ENCODE peak calls at places on chromosomes 5 and 9, in four cellular contexts. K, B, L and Q are unnamed samples. For H3K9me1, the result is how much of the 10 kb centered on the place peaks cover.

GRCh38 chr9:109742759-109743388 is 37.1 kb upstream of the PALM2AKAP2 start:
- DNase-seq in L (no peak), K (no peak), B (no peak), Q (no peak)

GRCh38 chr5:14861123-14861757 is 10.3 kb downstream of the ANKH start:
- DNase-seq in B (no peak), K (no peak), L (no peak), Q (no peak)

GRCh38 chr5:129412731-129413130 is 47.4 kb upstream of the ADAMTS19 start:
- DNase-seq in L (no peak), B (no peak), K (no peak), Q (no peak)

GRCh38 chr9:120985759-120986353 is 59.3 kb upstream of the TRAF1 start:
- DNase-seq in L (peak), K (peak), B (peak), Q (no peak)

GRCh38 chr5:1005362-1005851 is 3.2 kb upstream of the NKD2 start:
- DNase-seq in B (no peak), K (no peak), L (no peak), Q (no peak)

GRCh38 chr5:59489551-59489950 is 404.0 kb downstream of the PDE4D start:
- DNase-seq in K (no peak), B (no peak), L (no peak), Q (no peak)

GRCh38 chr9:112751059-112751795 is 667 bp downstream of the SNX30 start:
- DNase-seq in B (peak), L (peak), K (peak), Q (no peak)

GRCh38 chr5:39432687-39433086 is 7.9 kb upstream of the DAB2 start:
- DNase-seq in K (no peak), B (peak), L (no peak), Q (no peak)

GRCh38 chr5:234450-234849 is 16.3 kb downstream of the SDHA start:
- DNase-seq in K (no peak), B (no peak), L (no peak), Q (no peak)

GRCh38 chr9:87812375-87813118 is 70.1 kb upstream of the SPATA31E1 start:
- DNase-seq in K (peak), L (peak), B (peak), Q (no peak)

GRCh38 chr5:80474929-80475328 is 13.0 kb upstream of the FAM151B start:
- DNase-seq in B (peak), L (no peak), K (no peak), Q (no peak)

GRCh38 chr9:76023715-76024195 is 133.3 kb downstream of the PCSK5 start:
- DNase-seq in L (no peak), K (no peak), B (no peak), Q (no peak)

GRCh38 chr5:31500256-31500655 is 31.6 kb downstream of the DROSHA start:
- DNase-seq in B (no peak), L (no peak), K (no peak), Q (no peak)

GRCh38 chr9:4137755-4138154 is 162.1 kb downstream of the GLIS3 start:
- DNase-seq in K (peak), B (peak), L (no peak), Q (peak)

GRCh38 chr5:134555889-134556311 is 30.4 kb downstream of the JADE2 start:
- DNase-seq in K (peak), L (no peak), B (peak), Q (no peak)

GRCh38 chr9:77926314-77926959 is 105.2 kb downstream of the GNAQ start:
- DNase-seq in K (peak), L (no peak), B (peak), Q (no peak)

GRCh38 chr5:23506329-23507236 is 826 bp upstream of the PRDM9 start:
- DNase-seq in B (no peak), K (no peak), L (peak), Q (no peak)

GRCh38 chr5:78295035-78295961 is 800 bp upstream of the AP3B1 start:
- DNase-seq in L (peak), B (no peak), K (no peak), Q (no peak)

GRCh38 chr9:135038331-135038730 is 49.1 kb upstream of the OLFM1 start:
- DNase-seq in K (no peak), B (no peak), L (no peak), Q (no peak)

GRCh38 chr5:126450388-126450787 is 27.2 kb downstream of the GRAMD2B start:
- DNase-seq in K (no peak), B (no peak), L (peak), Q (no peak)

GRCh38 chr5:42483472-42484154 is 60.4 kb downstream of the GHR start:
- DNase-seq in L (no peak), B (no peak), K (no peak), Q (no peak)

GRCh38 chr5:82594097-82594496 is 315.9 kb upstream of the RPS23 start:
- DNase-seq in L (no peak), K (no peak), B (peak), Q (no peak)

GRCh38 chr9:74125916-74126315 is 371.2 kb upstream of the RORB start:
- DNase-seq in L (no peak), K (no peak), B (no peak), Q (no peak)

GRCh38 chr9:130732793-130733221 is 39.2 kb downstream of the EXOSC2 start:
- DNase-seq in B (no peak), K (peak), L (peak), Q (no peak)

GRCh38 chr5:14852779-14853178 is 18.8 kb downstream of the ANKH start:
- DNase-seq in B (no peak), L (no peak), K (no peak), Q (no peak)

GRCh38 chr5:176590035-176590729 is 19.8 kb downstream of the GPRIN1 start:
- DNase-seq in B (no peak), L (no peak), K (no peak), Q (no peak)

GRCh38 chr9:121646992-121647391 is 4.4 kb upstream of the DAB2IP start:
- DNase-seq in K (no peak), L (peak), B (no peak), Q (no peak)

GRCh38 chr5:109852371-109853160 is 162.8 kb downstream of the MAN2A1 start:
- DNase-seq in B (peak), K (no peak), L (no peak), Q (no peak)

GRCh38 chr9:122923947-122924346 is 7.4 kb downstream of the ZBTB26 start:
- DNase-seq in B (no peak), K (peak), L (no peak), Q (no peak)

GRCh38 chr5:150624334-150625163 is 15.9 kb upstream of the SYNPO start:
- DNase-seq in B (no peak), K (no peak), L (peak), Q (no peak)

GRCh38 chr9:116269250-116269649 is 115.7 kb downstream of the PAPPA start:
- DNase-seq in K (peak), L (no peak), B (no peak), Q (peak)

GRCh38 chr5:35869705-35870277 is 13.1 kb downstream of the IL7R start:
- DNase-seq in B (no peak), K (no peak), L (no peak), Q (no peak)

GRCh38 chr9:134210511-134210907 is 46.1 kb upstream of the RNU6ATAC start:
- DNase-seq in B (no peak), L (no peak), K (no peak), Q (no peak)

GRCh38 chr9:134435527-134436355 is 109.5 kb downstream of the RXRA start:
- DNase-seq in L (no peak), K (no peak), B (no peak), Q (no peak)

GRCh38 chr5:137858223-137858916 is 9.3 kb upstream of the MYOT start:
- DNase-seq in K (no peak), B (peak), L (no peak), Q (no peak)

GRCh38 chr5:31664566-31664965 is 25.6 kb downstream of the PDZD2 start:
- DNase-seq in K (no peak), L (peak), B (peak), Q (no peak)

GRCh38 chr5:133106761-133107572 is 55.2 kb downstream of the HSPA4 start:
- DNase-seq in K (no peak), L (no peak), B (no peak), Q (no peak)

GRCh38 chr5:176880393-176881020 is 18.6 kb downstream of the HK3 start:
- DNase-seq in K (no peak), B (no peak), L (no peak), Q (no peak)

DNA sequence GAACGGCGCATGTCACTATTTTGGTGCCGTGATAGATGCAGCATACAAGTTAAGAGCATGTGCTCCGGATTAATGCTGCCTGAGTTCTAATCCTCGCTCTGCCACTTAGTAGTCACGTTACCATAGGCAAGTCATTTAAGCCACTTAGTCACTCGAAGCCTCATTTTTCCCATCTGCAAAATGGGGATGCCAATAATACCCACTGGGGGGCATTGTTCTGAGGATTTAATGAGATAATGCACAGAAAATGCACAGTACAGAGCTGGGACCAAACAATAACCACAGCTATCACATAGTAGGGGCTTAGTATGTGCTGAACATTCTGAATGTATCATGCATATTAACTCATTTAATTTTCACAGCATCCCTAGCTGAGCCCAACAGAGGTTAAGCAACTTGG is 9.1 kb downstream of the NIPAL4 start:
- DNase-seq in K (no peak), L (no peak), B (no peak), Q (no peak)
- H3K9me1 ChIP-seq in K (under half), L (under half), B (under half), Q (under half)

GRCh38 chr5:179344301-179345178 is 721 bp downstream of the ADAMTS2 start:
- DNase-seq in B (peak), L (no peak), K (no peak), Q (no peak)

GRCh38 chr5:179342577-179342976 is 2.7 kb downstream of the ADAMTS2 start:
- DNase-seq in B (peak), K (no peak), L (no peak), Q (no peak)

GRCh38 chr5:179343021-179343781 is 2.1 kb downstream of the ADAMTS2 start:
- DNase-seq in L (no peak), B (no peak), K (no peak), Q (no peak)

GRCh38 chr5:179345179-179345428 is 157 bp downstream of the ADAMTS2 start:
- DNase-seq in L (no peak), K (no peak), B (no peak), Q (no peak)

GRCh38 chr5:179343902-179344300 is 1.4 kb downstream of the ADAMTS2 start:
- DNase-seq in B (peak), K (no peak), L (no peak), Q (no peak)
- H3K9ac ChIP-seq in B (peak), K (no peak), L (no peak), Q (no peak)

GRCh38 chr5:73233053-73233460 is 60.1 kb downstream of the TMEM174 start:
- DNase-seq in B (no peak), K (no peak), L (no peak), Q (no peak)
- H3K4me2 ChIP-seq in B (no peak), K (no peak), L (no peak), Q (no peak)

GRCh38 chr9:28135571-28135970 is 562.3 kb upstream of the C9orf72 start:
- DNase-seq in B (no peak), L (no peak), K (peak), Q (no peak)

GRCh38 chr9:28134577-28134976 is 561.3 kb upstream of the C9orf72 start:
- DNase-seq in B (no peak), L (no peak), K (peak), Q (no peak)

GRCh38 chr9:28136113-28136512 is 562.8 kb upstream of the C9orf72 start:
- DNase-seq in K (no peak), L (no peak), B (no peak), Q (no peak)
- H3K9me1 ChIP-seq in K (under half), L (under half), B (under half), Q (under half)

GRCh38 chr5:172859966-172860365 is 25.9 kb downstream of the ERGIC1 start:
- DNase-seq in K (no peak), L (no peak), B (no peak), Q (no peak)

GRCh38 chr5:172856336-172856735 is 22.3 kb downstream of the ERGIC1 start:
- DNase-seq in L (no peak), K (no peak), B (no peak), Q (no peak)

GRCh38 chr5:172857982-172858381 is 23.9 kb downstream of the ERGIC1 start:
- DNase-seq in K (no peak), B (no peak), L (no peak), Q (no peak)

GRCh38 chr5:172858990-172859811 is 25.1 kb downstream of the ERGIC1 start:
- DNase-seq in L (no peak), B (peak), K (peak), Q (no peak)

DNA sequence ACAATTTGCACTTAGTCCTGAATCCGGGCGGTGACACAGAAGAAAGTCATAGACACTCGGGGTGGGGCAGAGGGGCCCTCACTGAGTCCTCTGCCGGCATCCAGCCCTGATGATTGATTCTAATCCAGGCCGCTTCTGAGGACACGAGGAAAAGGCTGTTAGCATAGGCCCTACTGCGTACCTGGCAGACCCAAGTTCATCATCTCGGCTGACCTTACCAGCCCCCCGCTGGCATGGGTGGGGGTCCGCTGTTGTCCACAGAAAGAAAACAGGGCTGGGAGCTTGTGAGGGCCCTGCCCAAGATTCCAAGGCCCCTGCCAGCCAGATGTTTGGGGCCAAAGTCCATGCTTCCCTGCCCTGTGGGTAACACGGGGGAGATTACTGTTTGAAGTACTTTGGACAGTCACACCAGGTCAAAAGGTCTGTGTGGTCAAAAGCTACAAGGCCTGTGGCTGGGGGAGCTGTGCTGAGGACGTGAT is 24.5 kb downstream of the ERGIC1 start:
- DNase-seq in B (no peak), K (no peak), L (no peak), Q (no peak)
- H3K9ac ChIP-seq in B (peak), K (peak), L (peak), Q (no peak)

GRCh38 chr5:180804129-180804601 is 1.6 kb upstream of the MGAT1 start:
- DNase-seq in L (no peak), K (no peak), B (no peak), Q (no peak)

GRCh38 chr5:180807654-180808414 is 5.2 kb upstream of the MGAT1 start:
- DNase-seq in K (peak), B (no peak), L (no peak), Q (no peak)

GRCh38 chr5:180808461-180809000 is 5.9 kb upstream of the MGAT1 start:
- DNase-seq in K (no peak), L (peak), B (no peak), Q (no peak)

GRCh38 chr5:180803181-180804128 is 849 bp upstream of the MGAT1 start:
- DNase-seq in B (no peak), K (peak), L (peak), Q (no peak)

DNA sequence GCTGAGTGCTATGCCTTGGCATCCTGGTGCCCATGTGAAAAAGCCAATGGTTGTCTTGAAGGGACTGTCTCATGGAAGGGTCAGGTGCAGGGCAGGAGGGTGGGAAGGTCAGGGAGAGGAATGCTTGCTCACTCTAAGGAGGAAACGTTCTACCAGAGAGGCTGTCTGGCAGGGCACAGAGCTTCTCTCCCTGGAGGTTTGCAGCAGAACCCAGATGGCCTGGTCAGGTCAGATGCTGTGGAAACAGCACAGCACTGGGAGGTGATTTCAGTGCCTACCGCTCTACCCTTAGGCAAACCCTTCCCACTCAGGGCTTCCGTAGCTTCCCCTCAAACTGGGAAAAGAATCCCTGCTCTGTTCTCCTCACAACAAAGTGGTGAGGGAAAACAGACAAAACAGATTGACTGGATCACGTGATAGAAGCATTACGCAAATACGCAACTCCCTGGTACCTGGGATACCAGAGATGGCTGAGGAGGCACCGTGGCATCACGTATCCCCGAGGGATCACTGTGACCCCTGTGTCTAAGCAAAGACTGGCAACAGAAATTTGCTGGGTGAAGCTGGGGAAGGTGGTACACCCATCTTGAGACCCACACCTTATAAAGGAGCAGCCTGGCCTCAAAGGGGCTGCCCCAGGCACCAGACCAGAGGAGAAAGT is 3.9 kb upstream of the MGAT1 start:
- DNase-seq in L (no peak), B (no peak), K (no peak), Q (no peak)
- H3K4me2 ChIP-seq in L (peak), B (peak), K (no peak), Q (no peak)

GRCh38 chr9:129674229-129674628 is 8.8 kb downstream of the PRRX2 start:
- DNase-seq in B (no peak), K (no peak), L (no peak), Q (no peak)
- H3K9me1 ChIP-seq in B (under half), K (under half), L (under half), Q (under half)

GRCh38 chr9:126410229-126410628 is 83.6 kb downstream of the MVB12B start:
- DNase-seq in B (no peak), L (no peak), K (no peak), Q (no peak)

GRCh38 chr9:126411225-126411947 is 84.8 kb downstream of the MVB12B start:
- DNase-seq in K (no peak), L (no peak), B (no peak), Q (no peak)

GRCh38 chr9:126413470-126414051 is 86.9 kb downstream of the MVB12B start:
- DNase-seq in L (no peak), K (no peak), B (no peak), Q (no peak)

GRCh38 chr9:126412945-126413344 is 86.3 kb downstream of the MVB12B start:
- DNase-seq in L (no peak), B (no peak), K (no peak), Q (no peak)

DNA sequence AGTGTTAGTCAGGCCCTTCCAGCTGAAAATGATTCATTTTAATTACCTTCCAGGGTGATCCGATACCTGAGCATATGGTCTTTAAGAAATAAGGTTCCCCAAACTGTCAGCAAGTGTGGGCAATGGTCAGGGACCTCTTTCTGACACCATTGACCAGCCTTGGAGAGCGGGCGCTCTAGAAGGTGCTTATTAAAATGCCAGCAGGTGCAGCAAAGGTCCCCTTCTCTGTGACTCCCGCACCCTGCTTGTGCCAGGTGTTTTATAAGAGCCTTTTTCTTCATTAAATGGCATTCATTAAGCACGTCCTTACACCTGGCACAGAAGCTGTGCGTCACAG is 85.3 kb downstream of the MVB12B start:
- DNase-seq in K (no peak), L (no peak), B (no peak), Q (no peak)
- H3K9ac ChIP-seq in K (no peak), L (no peak), B (no peak), Q (no peak)

GRCh38 chr9:91883503-91883902 is 66.5 kb downstream of the ROR2 start:
- DNase-seq in K (no peak), B (no peak), L (no peak), Q (no peak)
- H3K4me2 ChIP-seq in K (no peak), B (no peak), L (no peak), Q (no peak)

GRCh38 chr9:34219421-34219820 is 40.6 kb downstream of the UBAP1 start:
- DNase-seq in L (no peak), B (no peak), K (no peak), Q (no peak)
- H3K9me1 ChIP-seq in L (under half), B (under half), K (under half), Q (under half)